ENCODE peak calls at places on chromosome 22, in seven cellular contexts. One of them, this sample, is unnamed.

GRCh38 chr22:21624120-21624879 is 5.5 kb downstream of the YDJC start:
- DNase-seq in stimulated activated CD4-positive, alpha-beta T cell treated with anti-CD3 and anti-CD28 coated beads, Interleukin-15, amount 100 ng/mL, for 48 hours: peak
- DNase-seq in bronchial epithelial cell: no peak
- DNase-seq in type B pancreatic cell: no peak
- DNase-seq in NCI-H2029: no peak
- DNase-seq in effector CD4-positive, alpha-beta T cell: peak
- DNase-seq in small intestine: no peak
- DNase-seq in this sample: peak

GRCh38 chr22:30245181-30245984 is 1.2 kb downstream of the LIF start:
- DNase-seq in stimulated activated CD4-positive, alpha-beta T cell treated with anti-CD3 and anti-CD28 coated beads, Interleukin-15, amount 100 ng/mL, for 48 hours: no peak
- DNase-seq in type B pancreatic cell: no peak
- DNase-seq in effector CD4-positive, alpha-beta T cell: no peak
- DNase-seq in NCI-H2029: no peak
- DNase-seq in bronchial epithelial cell: no peak
- DNase-seq in small intestine: peak
- DNase-seq in this sample: no peak

GRCh38 chr22:49004484-49005399 is 822.9 kb downstream of the BRD1 start:
- DNase-seq in NCI-H2029: no peak
- DNase-seq in effector CD4-positive, alpha-beta T cell: no peak
- DNase-seq in small intestine: no peak
- DNase-seq in bronchial epithelial cell: no peak
- DNase-seq in type B pancreatic cell: peak
- DNase-seq in stimulated activated CD4-positive, alpha-beta T cell treated with anti-CD3 and anti-CD28 coated beads, Interleukin-15, amount 100 ng/mL, for 48 hours: no peak
- DNase-seq in this sample: no peak

GRCh38 chr22:47990486-47990885 is 1228.0 kb downstream of the TBC1D22A start:
- DNase-seq in type B pancreatic cell: no peak
- DNase-seq in bronchial epithelial cell: no peak
- DNase-seq in small intestine: no peak
- DNase-seq in stimulated activated CD4-positive, alpha-beta T cell treated with anti-CD3 and anti-CD28 coated beads, Interleukin-15, amount 100 ng/mL, for 48 hours: no peak
- DNase-seq in NCI-H2029: no peak
- DNase-seq in effector CD4-positive, alpha-beta T cell: no peak
- DNase-seq in this sample: no peak

GRCh38 chr22:44928711-44929347 is 81.0 kb downstream of the PHF21B start:
- DNase-seq in bronchial epithelial cell: no peak
- DNase-seq in stimulated activated CD4-positive, alpha-beta T cell treated with anti-CD3 and anti-CD28 coated beads, Interleukin-15, amount 100 ng/mL, for 48 hours: no peak
- DNase-seq in effector CD4-positive, alpha-beta T cell: no peak
- DNase-seq in type B pancreatic cell: no peak
- DNase-seq in NCI-H2029: no peak
- DNase-seq in small intestine: no peak
- DNase-seq in this sample: no peak

GRCh38 chr22:47175761-47176359 is 413.4 kb downstream of the TBC1D22A start:
- DNase-seq in bronchial epithelial cell: no peak
- DNase-seq in stimulated activated CD4-positive, alpha-beta T cell treated with anti-CD3 and anti-CD28 coated beads, Interleukin-15, amount 100 ng/mL, for 48 hours: no peak
- DNase-seq in type B pancreatic cell: peak
- DNase-seq in effector CD4-positive, alpha-beta T cell: no peak
- DNase-seq in NCI-H2029: no peak
- DNase-seq in small intestine: no peak
- DNase-seq in this sample: no peak

GRCh38 chr22:17787159-17788022 is 13.1 kb upstream of the BID start:
- DNase-seq in stimulated activated CD4-positive, alpha-beta T cell treated with anti-CD3 and anti-CD28 coated beads, Interleukin-15, amount 100 ng/mL, for 48 hours: no peak
- DNase-seq in small intestine: no peak
- DNase-seq in bronchial epithelial cell: no peak
- DNase-seq in effector CD4-positive, alpha-beta T cell: no peak
- DNase-seq in type B pancreatic cell: no peak
- DNase-seq in NCI-H2029: no peak
- DNase-seq in this sample: no peak

GRCh38 chr22:45376703-45377102 is 36.7 kb downstream of the SMC1B start:
- DNase-seq in effector CD4-positive, alpha-beta T cell: no peak
- DNase-seq in small intestine: no peak
- DNase-seq in NCI-H2029: no peak
- DNase-seq in type B pancreatic cell: no peak
- DNase-seq in bronchial epithelial cell: no peak
- DNase-seq in stimulated activated CD4-positive, alpha-beta T cell treated with anti-CD3 and anti-CD28 coated beads, Interleukin-15, amount 100 ng/mL, for 48 hours: no peak
- DNase-seq in this sample: no peak

GRCh38 chr22:30752771-30753170 is 58.1 kb downstream of the OSBP2 start:
- DNase-seq in NCI-H2029: no peak
- DNase-seq in small intestine: no peak
- DNase-seq in stimulated activated CD4-positive, alpha-beta T cell treated with anti-CD3 and anti-CD28 coated beads, Interleukin-15, amount 100 ng/mL, for 48 hours: no peak
- DNase-seq in type B pancreatic cell: no peak
- DNase-seq in effector CD4-positive, alpha-beta T cell: no peak
- DNase-seq in bronchial epithelial cell: no peak
- DNase-seq in this sample: no peak

GRCh38 chr22:46117206-46118199 is 32.8 kb upstream of the PPARA start:
- DNase-seq in small intestine: no peak
- DNase-seq in stimulated activated CD4-positive, alpha-beta T cell treated with anti-CD3 and anti-CD28 coated beads, Interleukin-15, amount 100 ng/mL, for 48 hours: no peak
- DNase-seq in NCI-H2029: no peak
- DNase-seq in bronchial epithelial cell: no peak
- DNase-seq in type B pancreatic cell: no peak
- DNase-seq in effector CD4-positive, alpha-beta T cell: no peak
- DNase-seq in this sample: no peak

This sample was measured in DMS53.